ENCODE peak calls at places on chromosomes 11 and 22, in ten cellular contexts. Y is heart left ventricle; L is left ventricle myocardium inferior; F is prostate gland; S is pancreas; E is Caco-2; B is CD8-positive, alpha-beta T cell; P is tibial nerve; X is H9; W is cardiac muscle cell. Z is an unnamed sample. For H3K4me1 and H3K27me3, the result is how much of the 10 kb centered on the place peaks cover.

GRCh38 chr11:791658-792534 is 2.0 kb upstream of the CEND1 start:
- DNase-seq in Y (no peak), L (no peak), F (no peak), S (no peak), E (no peak), B (no peak), P (no peak), X (no peak), W (no peak), Z (no peak)

GRCh38 chr22:28750471-28750881 is 8.6 kb downstream of the HSCB start:
- DNase-seq in Y (no peak), L (no peak), F (no peak), S (no peak), E (no peak), B (no peak), P (no peak), X (no peak), W (peak), Z (no peak)

GRCh38 chr11:66070604-66071325 is 693 bp downstream of the PACS1 start:
- DNase-seq in Y (peak), L (peak), F (peak), S (peak), E (no peak), B (peak), P (no peak), X (peak), W (peak), Z (peak)

GRCh38 chr11:111352935-111353695 is 26.0 kb downstream of the POU2AF1 start:
- DNase-seq in Y (peak), L (no peak), F (peak), S (peak), E (no peak), B (no peak), P (no peak), X (no peak), W (no peak), Z (no peak)

GRCh38 chr11:3177931-3178330 is 12.8 kb upstream of the OSBPL5 start:
- DNase-seq in Y (no peak), L (no peak), F (no peak), S (no peak), E (no peak), B (no peak), P (no peak), X (no peak), W (no peak), Z (no peak)

GRCh38 chr11:58788355-58789023 is 56.0 kb downstream of the GLYATL2 start:
- DNase-seq in Y (peak), L (no peak), F (peak), S (peak), E (peak), B (peak), P (no peak), X (peak), W (peak), Z (no peak)

GRCh38 chr11:46117842-46118241 is 3.4 kb downstream of the PHF21A start:
- DNase-seq in Y (no peak), L (no peak), F (no peak), S (no peak), E (no peak), B (no peak), P (no peak), X (no peak), W (no peak), Z (no peak)

GRCh38 chr11:14768789-14769188 is 123.2 kb downstream of the CYP2R1 start:
- DNase-seq in Y (no peak), L (no peak), F (no peak), S (no peak), E (no peak), B (no peak), P (no peak), X (no peak), W (no peak), Z (no peak)

GRCh38 chr22:26757496-26757895 is 100.1 kb downstream of the MIAT start:
- DNase-seq in Y (no peak), L (no peak), F (no peak), S (no peak), E (no peak), B (no peak), P (no peak), X (no peak), W (no peak), Z (no peak)

GRCh38 chr11:44877908-44878459 is 72.7 kb downstream of the TP53I11 start:
- DNase-seq in Y (no peak), L (no peak), F (no peak), S (no peak), E (no peak), B (no peak), P (no peak), X (no peak), W (peak), Z (no peak)

GRCh38 chr11:106077609-106078517 is at the start of gene AASDHPPT:
- DNase-seq in Y (no peak), L (no peak), F (peak), S (peak), E (no peak), B (no peak), P (peak), X (no peak), W (peak), Z (no peak)

GRCh38 chr11:1356007-1356435 is 33.7 kb upstream of the BRSK2 start:
- DNase-seq in Y (no peak), L (no peak), F (no peak), S (no peak), E (no peak), B (no peak), P (no peak), X (no peak), W (peak), Z (peak)

GRCh38 chr11:81174646-81175330 is 1558.9 kb downstream of the FAM181B start:
- DNase-seq in Y (no peak), L (no peak), F (no peak), S (no peak), E (no peak), B (no peak), P (no peak), X (no peak), W (no peak), Z (no peak)

GRCh38 chr11:47607380-47607779 is 13.2 kb upstream of the C1QTNF4 start:
- DNase-seq in Y (peak), L (no peak), F (no peak), S (no peak), E (peak), B (no peak), P (no peak), X (no peak), W (peak), Z (peak)

GRCh38 chr11:66815646-66816045 is 27.6 kb upstream of the RCE1 start:
- DNase-seq in Y (no peak), L (no peak), F (no peak), S (no peak), E (no peak), B (no peak), P (no peak), X (no peak), W (no peak), Z (no peak)

GRCh38 chr11:70303070-70303469 is 32.6 kb downstream of the PPFIA1 start:
- DNase-seq in Y (peak), L (no peak), F (no peak), S (no peak), E (no peak), B (no peak), P (no peak), X (no peak), W (peak), Z (peak)

GRCh38 chr11:18775492-18776292 is 15.9 kb downstream of the PTPN5 start:
- DNase-seq in Y (peak), L (peak), F (peak), S (peak), E (peak), B (peak), P (peak), X (peak), W (peak), Z (peak)
- TF ChIP-seq CTCF in Y (peak), L (peak), F (peak), S (peak), E (peak), B (peak), P (peak), X (peak), W (peak), Z (peak)

GRCh38 chr11:95918720-95919119 is 5.2 kb downstream of the MTMR2 start:
- DNase-seq in Y (no peak), L (no peak), F (no peak), S (no peak), E (no peak), B (no peak), P (no peak), X (no peak), W (no peak), Z (no peak)
- H3K4me1 ChIP-seq in Y (under half), L (half or more), F (under half), S (under half), E (under half), B (under half), P (under half), X (under half), W (under half), Z (under half)

GRCh38 chr11:68778205-68778604 is 26.9 kb upstream of the TESMIN start:
- DNase-seq in Y (peak), L (no peak), F (no peak), S (no peak), E (no peak), B (no peak), P (no peak), X (no peak), W (no peak), Z (no peak)
- H3K27me3 ChIP-seq in Y (under half), L (under half), F (under half), S (under half), E (under half), B (under half), P (under half), X (under half), W (under half), Z (under half)

DNA sequence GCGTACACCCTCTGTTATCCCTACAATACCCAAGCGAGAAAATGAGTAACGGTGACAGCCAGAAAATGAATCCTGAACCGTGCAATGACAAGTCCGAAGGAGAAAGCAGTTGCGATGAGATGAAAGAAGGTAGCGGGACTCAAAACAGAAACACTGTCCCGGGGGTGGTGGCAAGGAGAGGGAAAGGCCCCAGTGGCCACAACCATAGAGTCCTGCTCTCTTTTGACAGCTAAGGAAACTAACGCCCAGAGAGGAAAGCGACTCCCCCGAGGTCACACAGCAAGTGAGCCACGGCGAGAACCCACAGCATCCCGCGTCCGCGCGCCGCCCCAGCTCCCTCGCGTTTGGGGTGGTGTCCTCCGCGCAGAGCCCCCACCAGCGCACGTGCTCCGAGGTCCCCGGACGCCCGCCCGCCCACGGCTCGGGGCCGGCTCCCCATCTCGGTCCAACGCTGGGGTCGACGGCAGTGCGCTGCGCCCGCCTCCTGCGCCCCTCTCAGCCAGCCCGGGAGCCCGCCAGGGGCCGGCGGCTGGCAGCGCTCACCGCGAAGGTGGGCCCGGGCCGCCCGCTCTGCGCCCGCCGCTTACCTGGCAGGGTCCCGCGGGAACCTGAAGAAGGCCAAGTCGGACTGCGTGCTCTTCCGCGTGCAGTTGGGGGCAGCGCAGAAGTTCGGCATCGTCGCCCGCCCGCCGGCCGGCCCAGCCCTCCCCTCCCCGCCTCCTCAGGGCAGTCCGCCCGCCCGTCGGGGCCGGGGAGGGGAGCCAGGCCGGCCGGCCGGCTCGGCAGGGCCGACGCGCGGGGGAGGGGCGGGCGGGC is 563 bp downstream of the THAP12 start:
- DNase-seq in Y (peak), L (no peak), F (peak), S (no peak), E (no peak), B (peak), P (no peak), X (peak), W (peak), Z (peak)
- TF ChIP-seq CTCF in Y (no peak), L (no peak), F (no peak), S (no peak), E (no peak), B (no peak), P (no peak), X (no peak), W (no peak), Z (no peak)

Z was measured in psoas muscle.